ENCODE peak calls at places on chromosomes 2 and 18, in nine cellular contexts. P is HCT116, D is A549, E is GM12878, X is HepG2, Z is WTC11, J is endothelial cell of umbilical vein, Q is SK-N-SH, R is K562. S is an unnamed sample.

GRCh38 chr18:5309888-5310470 is 14.5 kb upstream of the ZBTB14 start:
- DNase-seq in X (no peak), R (no peak), P (no peak), J (no peak), Z (no peak), Q (no peak), D (no peak), E (peak), S (peak)

GRCh38 chr2:152483276-152483996 is 148.5 kb downstream of the FMNL2 start:
- DNase-seq in X (no peak), Q (no peak), J (no peak), R (no peak), E (no peak), Z (no peak), D (peak), P (no peak), S (no peak)

GRCh38 chr2:29519996-29520395 is 401.4 kb downstream of the ALK start:
- DNase-seq in J (no peak), P (no peak), X (no peak), E (no peak), Q (no peak), R (no peak), Z (no peak), D (no peak), S (no peak)

GRCh38 chr18:2654105-2654827 is 1.3 kb upstream of the SMCHD1 start:
- DNase-seq in D (no peak), R (no peak), P (no peak), E (no peak), X (no peak), Q (no peak), J (no peak), Z (no peak), S (peak)

GRCh38 chr2:207437857-207438166 is 92.0 kb upstream of the CREB1 start:
- DNase-seq in R (no peak), E (no peak), Q (peak), Z (no peak), X (no peak), P (no peak), J (no peak), D (no peak), S (no peak)

GRCh38 chr2:218465987-218466633 is 47.2 kb downstream of the VIL1 start:
- DNase-seq in E (no peak), J (peak), Q (peak), R (no peak), P (no peak), D (peak), Z (no peak), X (peak), S (peak)

GRCh38 chr2:27806311-27807059 is 35.0 kb downstream of the MRPL33 start:
- DNase-seq in Z (no peak), J (no peak), X (no peak), R (no peak), D (no peak), P (no peak), Q (no peak), E (no peak), S (no peak)

GRCh38 chr18:58037163-58037562 is 6.9 kb upstream of the NEDD4L start:
- DNase-seq in P (no peak), E (no peak), J (no peak), D (no peak), Z (no peak), R (no peak), X (no peak), Q (no peak), S (no peak)

GRCh38 chr2:118834901-118835738 is 12.3 kb downstream of the EN1 start:
- DNase-seq in J (no peak), Z (no peak), R (no peak), X (no peak), E (no peak), D (no peak), P (no peak), Q (no peak), S (no peak)

GRCh38 chr2:171655584-171655983 is 31.7 kb upstream of the DYNC1I2 start:
- DNase-seq in D (no peak), Q (no peak), P (no peak), E (peak), Z (no peak), X (no peak), R (no peak), J (no peak), S (peak)

GRCh38 chr18:80103231-80103630 is 5.8 kb upstream of the ADNP2 start:
- DNase-seq in J (no peak), Z (no peak), R (no peak), E (no peak), D (no peak), Q (no peak), P (no peak), X (no peak), S (no peak)

GRCh38 chr2:28915939-28916338 is 21.5 kb downstream of the WDR43 start:
- DNase-seq in R (no peak), Q (no peak), Z (no peak), X (no peak), E (no peak), D (peak), J (no peak), P (no peak), S (peak)

GRCh38 chr2:14941151-14941631 is 308.7 kb downstream of the LRATD1 start:
- DNase-seq in P (no peak), R (no peak), Q (no peak), X (no peak), Z (no peak), J (no peak), E (no peak), D (no peak), S (no peak)
- TF ChIP-seq MAX in P (no peak), R (no peak), Q (no peak), X (no peak), Z (no peak), J (no peak), E (no peak), D (no peak), S (no peak)

DNA sequence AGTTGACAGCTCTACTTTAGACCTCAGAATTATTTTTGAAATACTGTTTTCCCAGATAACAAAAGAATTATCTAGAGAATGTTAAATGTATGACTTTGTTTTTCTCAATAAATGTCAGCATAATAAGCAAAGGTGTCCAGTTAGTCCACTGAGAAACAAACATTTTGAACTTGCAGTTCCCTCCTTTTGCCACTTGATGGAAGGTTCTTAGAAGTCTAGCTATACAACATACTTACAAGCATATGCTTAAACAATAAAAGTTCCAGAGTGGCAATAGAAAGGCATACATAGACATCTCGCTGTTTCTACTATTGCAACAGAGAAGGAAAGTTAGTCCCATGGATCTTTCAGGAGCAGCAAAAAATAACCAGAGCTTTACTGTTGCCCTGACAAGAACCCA is 11.8 kb downstream of the NDUFA10 start:
- DNase-seq in R (no peak), D (peak), E (no peak), J (peak), Q (no peak), X (no peak), Z (no peak), P (no peak), S (peak)
- TF ChIP-seq CTCF in R (no peak), D (no peak), E (no peak), J (peak), Q (peak), X (no peak), Z (no peak), P (no peak), S (peak)

GRCh38 chr2:160471950-160472349 is 21.7 kb downstream of the RBMS1 start:
- DNase-seq in R (no peak), X (no peak), P (no peak), D (no peak), J (no peak), E (no peak), Z (no peak), Q (no peak), S (no peak)

GRCh38 chr2:160474319-160474645 is 19.3 kb downstream of the RBMS1 start:
- DNase-seq in J (no peak), E (no peak), P (no peak), Z (no peak), D (no peak), R (no peak), X (no peak), Q (no peak), S (no peak)

GRCh38 chr2:160474891-160475795 is 18.5 kb downstream of the RBMS1 start:
- DNase-seq in Z (no peak), X (no peak), D (no peak), R (no peak), E (no peak), Q (no peak), P (no peak), J (no peak), S (no peak)

GRCh38 chr2:160473508-160474318 is 19.9 kb downstream of the RBMS1 start:
- DNase-seq in E (no peak), P (no peak), R (no peak), X (no peak), D (no peak), Q (no peak), J (no peak), Z (no peak), S (no peak)

GRCh38 chr2:160472839-160473251 is 20.8 kb downstream of the RBMS1 start:
- DNase-seq in J (no peak), P (no peak), X (no peak), Z (no peak), R (no peak), Q (no peak), E (no peak), D (no peak), S (no peak)
- TF ChIP-seq MAX in J (no peak), P (no peak), X (no peak), Z (no peak), R (no peak), Q (no peak), E (no peak), D (no peak), S (no peak)

DNA sequence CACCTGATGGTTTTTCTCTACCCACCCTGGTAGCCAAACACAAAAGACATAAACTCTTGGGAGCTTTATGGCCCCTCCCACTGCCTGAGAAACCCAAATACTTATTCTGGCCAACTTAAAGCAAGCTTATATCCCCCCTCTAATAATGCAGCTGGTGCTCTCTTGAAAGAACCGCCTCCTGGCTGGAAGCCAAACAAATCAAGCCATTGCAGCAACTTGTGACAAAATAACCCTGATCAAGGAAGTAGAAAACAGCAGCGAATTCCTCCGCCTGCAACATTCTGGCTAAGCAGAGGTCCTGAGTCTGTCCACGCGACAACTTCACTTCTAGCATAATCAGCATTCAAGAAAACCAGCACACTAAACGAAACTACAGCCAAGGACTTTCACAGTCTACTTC is 54.8 kb upstream of the DSC1 start:
- DNase-seq in X (no peak), J (peak), Q (no peak), E (no peak), R (no peak), Z (no peak), P (no peak), D (no peak), S (no peak)
- TF ChIP-seq CTCF in X (no peak), J (no peak), Q (no peak), E (no peak), R (no peak), Z (no peak), P (no peak), D (no peak), S (no peak)

GRCh38 chr2:233139875-233140585 is 79.9 kb downstream of the INPP5D start:
- DNase-seq in X (no peak), E (no peak), P (no peak), Q (no peak), R (no peak), D (no peak), Z (no peak), J (no peak), S (no peak)

GRCh38 chr2:233143700-233144331 is 83.7 kb downstream of the INPP5D start:
- DNase-seq in D (no peak), P (no peak), J (no peak), Z (no peak), Q (no peak), R (no peak), E (no peak), X (no peak), S (no peak)

GRCh38 chr2:233141888-233142287 is 81.7 kb downstream of the INPP5D start:
- DNase-seq in Q (no peak), P (no peak), R (no peak), E (no peak), J (no peak), X (no peak), D (no peak), Z (no peak), S (no peak)

GRCh38 chr2:233140913-233141469 is 80.8 kb downstream of the INPP5D start:
- DNase-seq in J (no peak), R (no peak), E (no peak), X (no peak), Q (no peak), Z (peak), D (no peak), P (no peak), S (no peak)

GRCh38 chr2:233142355-233142897 is 82.3 kb downstream of the INPP5D start:
- DNase-seq in P (no peak), E (peak), X (no peak), R (no peak), J (no peak), Q (no peak), D (no peak), Z (no peak), S (peak)
- TF ChIP-seq MAX in P (no peak), E (peak), X (no peak), R (no peak), J (no peak), Q (no peak), D (no peak), Z (no peak), S (no peak)

GRCh38 chr2:133674433-133675331 is 106.4 kb upstream of the NCKAP5 start:
- DNase-seq in J (peak), P (no peak), Z (peak), Q (no peak), D (peak), R (no peak), X (peak), E (no peak), S (no peak)

GRCh38 chr2:133676392-133677130 is 108.3 kb upstream of the NCKAP5 start:
- DNase-seq in P (no peak), R (no peak), D (no peak), E (no peak), Q (no peak), Z (no peak), X (no peak), J (no peak), S (no peak)

GRCh38 chr2:133680399-133681044 is 112.3 kb upstream of the NCKAP5 start:
- DNase-seq in R (no peak), Z (no peak), Q (no peak), E (no peak), D (no peak), P (no peak), J (no peak), X (no peak), S (no peak)
- TF ChIP-seq CTCF in R (no peak), Z (no peak), Q (peak), E (no peak), D (no peak), P (no peak), J (no peak), X (no peak), S (no peak)

GRCh38 chr2:20198796-20199361 is 26.1 kb downstream of the SDC1 start:
- DNase-seq in R (no peak), Q (no peak), X (no peak), E (no peak), D (no peak), P (no peak), J (no peak), Z (no peak), S (no peak)
- TF ChIP-seq MAX in R (no peak), Q (no peak), X (no peak), E (no peak), D (no peak), P (no peak), J (no peak), Z (no peak), S (no peak)

DNA sequence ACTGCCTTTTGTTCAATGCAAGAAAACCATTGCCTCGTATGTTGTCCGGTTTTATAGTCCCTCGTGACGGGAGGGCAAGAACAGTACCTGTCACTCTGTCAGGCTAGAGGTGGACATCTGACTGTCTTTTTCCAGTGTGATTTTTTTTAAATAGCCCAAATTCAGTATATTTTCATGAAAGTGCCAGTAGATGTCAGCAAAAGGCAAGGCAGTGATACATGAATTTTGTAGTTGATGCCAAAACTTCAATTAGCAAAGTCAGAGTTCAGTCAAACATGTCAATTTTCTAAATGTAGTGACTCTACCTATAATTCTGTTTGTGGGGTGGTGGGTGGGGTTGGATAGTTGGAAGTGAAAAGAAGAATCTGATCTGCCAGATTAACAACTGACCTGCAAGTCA is 296.0 kb upstream of the MC4R start:
- DNase-seq in E (no peak), Q (no peak), D (no peak), X (no peak), R (no peak), P (no peak), J (peak), Z (no peak), S (peak)
- TF ChIP-seq CTCF in E (no peak), Q (peak), D (no peak), X (no peak), R (no peak), P (no peak), J (no peak), Z (no peak), S (no peak)

S was measured in NB4.